ENCODE peak calls at places on chromosomes 1 and 21, in seven cellular contexts. J is heart right ventricle, K is breast epithelium, G is pancreas, F is Panc1, S is BE2C, W is tibial artery. C is an unnamed sample.

GRCh38 chr1:110053557-110054428 is 16.7 kb downstream of the ALX3 start:
- DNase-seq in J (peak; percentile 62), K (peak; percentile 76), G (peak; percentile 74), F (peak; percentile 64), S (peak; percentile 80), W (peak; percentile 71), C (peak; percentile 95)

GRCh38 chr1:234608026-234608719 is 1.8 kb downstream of the IRF2BP2 start:
- DNase-seq in J (peak; percentile 87), K (peak; percentile 79), G (peak; percentile 82), F (no peak), S (peak; percentile 78), W (peak; percentile 90), C (peak; percentile 81)

GRCh38 chr1:110235181-110235838 is 25.2 kb downstream of the KCNC4 start:
- DNase-seq in J (peak; percentile 38), K (no peak), G (peak; percentile 42), F (no peak), S (peak; percentile 75), W (no peak), C (no peak)

GRCh38 chr1:10561955-10562354 is 87.2 kb downstream of the PEX14 start:
- DNase-seq in J (no peak), K (no peak), G (no peak), F (no peak), S (no peak), W (no peak), C (peak; percentile 63)

GRCh38 chr1:221832617-221833016 is 90.7 kb upstream of the DUSP10 start:
- DNase-seq in J (peak; percentile 59), K (peak; percentile 64), G (no peak), F (no peak), S (peak; percentile 75), W (no peak), C (no peak)

GRCh38 chr1:1924378-1924777 is 5.3 kb upstream of the TMEM52 start:
- DNase-seq in J (no peak), K (no peak), G (peak; percentile 24), F (no peak), S (no peak), W (no peak), C (peak; percentile 33)

GRCh38 chr1:11550664-11551283 is 71.8 kb downstream of the DISP3 start:
- DNase-seq in J (peak; percentile 75), K (peak; percentile 61), G (peak; percentile 48), F (no peak), S (no peak), W (no peak), C (peak; percentile 95)

GRCh38 chr1:107318932-107319331 is 178.1 kb downstream of the NTNG1 start:
- DNase-seq in J (no peak), K (no peak), G (no peak), F (no peak), S (no peak), W (no peak), C (peak; percentile 58)

GRCh38 chr1:3056641-3057040 is 12.4 kb upstream of the PRDM16 start:
- DNase-seq in J (no peak), K (peak; percentile 39), G (no peak), F (no peak), S (no peak), W (no peak), C (no peak)

GRCh38 chr1:176857632-176858031 is 306.9 kb downstream of the ASTN1 start:
- DNase-seq in J (no peak), K (no peak), G (no peak), F (no peak), S (no peak), W (no peak), C (no peak)

GRCh38 chr1:182391362-182392044 is at the start of gene GLUL:
- DNase-seq in J (peak; percentile 93), K (peak; percentile 93), G (peak; percentile 90), F (no peak), S (peak; percentile 97), W (peak; percentile 96), C (peak; percentile 99)

GRCh38 chr1:203351037-203351625 is at the start of gene FMOD:
- DNase-seq in J (peak; percentile 81), K (no peak), G (peak; percentile 48), F (no peak), S (no peak), W (peak; percentile 73), C (peak; percentile 78)

GRCh38 chr1:151944110-151944858 is 35.0 kb upstream of the THEM4 start:
- DNase-seq in J (peak; percentile 44), K (no peak), G (no peak), F (no peak), S (no peak), W (no peak), C (no peak)

GRCh38 chr1:47759581-47760247 is 237.5 kb downstream of the TRABD2B start:
- DNase-seq in J (no peak), K (peak; percentile 40), G (no peak), F (no peak), S (no peak), W (no peak), C (no peak)

GRCh38 chr21:32951041-32951440 is 74.7 kb upstream of the OLIG2 start:
- DNase-seq in J (no peak), K (no peak), G (no peak), F (no peak), S (no peak), W (no peak), C (peak; percentile 40)

GRCh38 chr1:245512980-245513578 is 358.3 kb downstream of the KIF26B start:
- DNase-seq in J (no peak), K (no peak), G (no peak), F (no peak), S (peak; percentile 76), W (no peak), C (peak; percentile 76)

GRCh38 chr1:145690587-145691558 is 16.3 kb downstream of the PDZK1 start:
- DNase-seq in J (no peak), K (no peak), G (no peak), F (no peak), S (no peak), W (no peak), C (peak; percentile 72)

GRCh38 chr1:236795757-236796719 is 946 bp downstream of the MTR start:
- DNase-seq in J (peak; percentile 34), K (no peak), G (no peak), F (no peak), S (no peak), W (no peak), C (peak; percentile 47)

GRCh38 chr1:24343412-24344089 is 24.4 kb downstream of the GRHL3 start:
- DNase-seq in J (no peak), K (no peak), G (no peak), F (no peak), S (no peak), W (no peak), C (no peak)

GRCh38 chr1:90835661-90836344 is 118.7 kb upstream of the BARHL2 start:
- DNase-seq in J (peak; percentile 11), K (no peak), G (no peak), F (no peak), S (no peak), W (peak; percentile 21), C (peak; percentile 82)

GRCh38 chr1:223243441-223244050 is 100.5 kb upstream of the TLR5 start:
- DNase-seq in J (no peak), K (no peak), G (no peak), F (no peak), S (no peak), W (no peak), C (no peak)

GRCh38 chr1:223245983-223246382 is 102.9 kb upstream of the TLR5 start:
- DNase-seq in J (no peak), K (no peak), G (no peak), F (no peak), S (no peak), W (no peak), C (no peak)

GRCh38 chr1:223246468-223246867 is 103.4 kb upstream of the TLR5 start:
- DNase-seq in J (no peak), K (no peak), G (no peak), F (no peak), S (no peak), W (no peak), C (peak; percentile 24)

GRCh38 chr1:223244366-223245103 is 101.5 kb upstream of the TLR5 start:
- DNase-seq in J (no peak), K (no peak), G (no peak), F (no peak), S (no peak), W (no peak), C (no peak)

DNA sequence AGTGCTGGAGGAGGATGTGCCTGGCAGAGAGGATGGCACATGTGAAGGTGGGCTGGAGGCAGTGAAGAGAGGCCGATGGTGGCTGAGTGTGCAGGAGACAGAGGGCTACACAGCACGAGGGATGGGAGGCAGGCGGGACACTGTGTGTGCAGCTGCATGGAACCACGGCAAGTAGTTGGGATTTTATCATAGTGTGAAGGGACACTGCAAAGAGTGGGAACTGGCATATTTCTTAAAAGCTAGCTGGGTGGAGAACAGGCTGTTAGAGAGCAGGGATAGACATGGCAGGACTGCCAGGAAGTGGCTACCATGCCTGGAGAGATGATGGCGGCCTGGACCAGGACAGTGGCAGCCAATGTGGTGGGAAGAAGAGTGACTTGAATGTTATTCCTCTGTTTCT is 102.4 kb upstream of the TLR5 start:
- DNase-seq in J (no peak), K (no peak), G (no peak), F (no peak), S (no peak), W (no peak), C (no peak)
- H3K4me1 ChIP-seq in J (no peaks in the 10 kb centered on the region), K (no peaks in the 10 kb centered on the region), G (peaks cover 11% of the 10 kb centered on the region), F (no peaks in the 10 kb centered on the region), S (no peaks in the 10 kb centered on the region), W (no peaks in the 10 kb centered on the region), C (no peaks in the 10 kb centered on the region)

GRCh38 chr1:161192476-161193465 is 6.1 kb downstream of the ADAMTS4 start:
- DNase-seq in J (peak; percentile 78), K (no peak), G (peak; percentile 66), F (no peak), S (peak; percentile 74), W (peak; percentile 66), C (peak; percentile 87)
- H3K4me1 ChIP-seq in J (peaks cover 63% of the 10 kb centered on the region), K (peaks cover 2% of the 10 kb centered on the region), G (no peaks in the 10 kb centered on the region), F (no peaks in the 10 kb centered on the region), S (peaks cover 16% of the 10 kb centered on the region), W (peaks cover 6% of the 10 kb centered on the region), C (no peaks in the 10 kb centered on the region)

GRCh38 chr1:168618887-168619286 is 42.5 kb downstream of the XCL1 start:
- DNase-seq in J (no peak), K (no peak), G (no peak), F (no peak), S (no peak), W (no peak), C (no peak)
- H3K4me1 ChIP-seq in J (peaks cover 40% of the 10 kb centered on the region), K (no peaks in the 10 kb centered on the region), G (no peaks in the 10 kb centered on the region), F (no peaks in the 10 kb centered on the region), S (peaks cover 41% of the 10 kb centered on the region), W (peaks cover 7% of the 10 kb centered on the region), C (no peaks in the 10 kb centered on the region)

DNA sequence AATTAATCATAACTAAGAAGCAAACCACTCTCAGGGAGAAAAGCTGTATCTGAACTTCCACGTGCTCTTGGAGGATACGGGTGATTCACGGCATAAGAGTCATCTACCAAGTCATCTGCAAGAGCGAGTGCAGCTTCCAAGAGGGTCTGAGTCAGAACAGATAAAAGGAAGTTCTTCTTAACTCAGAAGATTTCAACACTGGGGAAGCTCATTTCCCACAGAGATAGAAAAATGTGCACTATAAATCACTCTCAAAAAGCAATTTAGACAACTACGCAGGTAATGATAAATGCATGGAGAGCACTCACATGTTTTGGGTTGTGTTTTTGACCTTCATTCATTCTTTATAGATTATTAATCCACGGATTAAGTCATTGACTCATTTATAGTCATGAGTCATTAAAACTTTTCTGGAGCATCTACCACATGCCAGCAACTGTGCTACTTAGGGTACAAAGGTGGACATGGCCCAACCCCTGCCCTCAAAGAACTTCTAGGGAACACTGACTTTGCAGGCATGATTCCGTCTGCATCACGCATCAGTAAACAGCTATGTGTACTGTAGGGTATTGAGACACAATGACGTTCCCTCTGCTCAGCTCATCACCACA is 20.8 kb downstream of the KCNJ15 start:
- DNase-seq in J (no peak), K (no peak), G (no peak), F (peak; percentile 33), S (no peak), W (peak; percentile 89), C (no peak)
- H3K4me1 ChIP-seq in J (no peaks in the 10 kb centered on the region), K (no peaks in the 10 kb centered on the region), G (no peaks in the 10 kb centered on the region), F (no peaks in the 10 kb centered on the region), S (no peaks in the 10 kb centered on the region), W (no peaks in the 10 kb centered on the region), C (no peaks in the 10 kb centered on the region)